ENCODE peak calls at places on chromosomes 4 and X, in eight cellular contexts. Z is stimulated activated CD8-positive, alpha-beta memory T cell treated with anti-CD3 and anti-CD28 coated beads, Interleukin-15, amount 100 ng/mL, for 4 hours; J is dorsolateral prefrontal cortex; Q is HT1080; T is brain microvascular endothelial cell; H is nucleus accumbens; C is EL; B is NCI-H345. Y is an unnamed sample.
A peak's percentile ranks its signal among the peaks of the same experiment; 100 is the strongest.

GRCh38 chr4:88007304-88008132 is at the start of gene PKD2:
- DNase-seq in Z (peak; percentile 54), J (peak; percentile 79), Q (peak; percentile 36), T (peak; percentile 60), H (peak; percentile 82), C (peak; percentile 82), B (peak; percentile 75), Y (peak; percentile 74)

GRCh38 chr4:184433258-184433892 is 41.0 kb downstream of the IRF2 start:
- DNase-seq in Z (no peak), J (no peak), Q (no peak), T (no peak), H (no peak), C (no peak), B (no peak), Y (no peak)

GRCh38 chr4:158282252-158282651 is 72.0 kb downstream of the TMEM144 start:
- DNase-seq in Z (no peak), J (no peak), Q (peak; percentile 10), T (no peak), H (no peak), C (peak; percentile 20), B (no peak), Y (peak; percentile 2)

GRCh38 chr4:167943872-167944505 is 148.3 kb upstream of the ANXA10 start:
- DNase-seq in Z (no peak), J (no peak), Q (no peak), T (no peak), H (no peak), C (no peak), B (no peak), Y (no peak)

GRCh38 chrX:126658447-126658846 is 105.8 kb upstream of the DCAF12L1 start:
- DNase-seq in Z (no peak), J (no peak), Q (peak; percentile 81), T (peak; percentile 5), H (no peak), C (no peak), B (no peak), Y (no peak)

GRCh38 chr4:168782439-168782838 is 227.6 kb downstream of the CBR4 start:
- DNase-seq in Z (no peak), J (no peak), Q (no peak), T (no peak), H (no peak), C (no peak), B (no peak), Y (no peak)

GRCh38 chrX:68043713-68044438 is 389.4 kb downstream of the OPHN1 start:
- DNase-seq in Z (no peak), J (no peak), Q (no peak), T (no peak), H (no peak), C (no peak), B (peak; percentile 38), Y (no peak)

GRCh38 chrX:66632473-66632872 is 6.4 kb downstream of the EDA2R start:
- DNase-seq in Z (no peak), J (no peak), Q (peak; percentile 62), T (no peak), H (no peak), C (peak; percentile 62), B (no peak), Y (no peak)

GRCh38 chr4:184792950-184793555 is 32.7 kb downstream of the ACSL1 start:
- DNase-seq in Z (peak; percentile 51), J (no peak), Q (peak; percentile 99), T (peak; percentile 94), H (no peak), C (peak; percentile 91), B (no peak), Y (peak; percentile 81)

GRCh38 chrX:140389331-140389730 is 115.5 kb downstream of the SOX3 start:
- DNase-seq in Z (no peak), J (no peak), Q (no peak), T (no peak), H (no peak), C (no peak), B (no peak), Y (no peak)

GRCh38 chrX:39196192-39197102 is 395.2 kb downstream of the MID1IP1 start:
- DNase-seq in Z (no peak), J (no peak), Q (peak; percentile 67), T (peak; percentile 77), H (no peak), C (peak; percentile 8), B (peak; percentile 26), Y (peak; percentile 85)

Y was measured in Daoy.